ENCODE peak calls at places on chromosomes 16 and 17, in four cellular contexts. I is H1, T is GM12878, S is K562. R is an unnamed sample.

GRCh38 chr17:79285973-79286372 is 211.3 kb downstream of the ENGASE start:
- DNase-seq in S (no peak), T (no peak), I (no peak), R (no peak)

GRCh38 chr16:69035375-69035774 is 70.1 kb upstream of the HAS3 start:
- DNase-seq in I (no peak), S (no peak), T (no peak), R (no peak)

GRCh38 chr17:8951210-8951609 is 14.3 kb downstream of the PIK3R5 start:
- DNase-seq in T (no peak), I (no peak), S (no peak), R (no peak)

GRCh38 chr16:48444574-48444973 is 59.4 kb upstream of the SIAH1 start:
- DNase-seq in I (no peak), S (no peak), T (no peak), R (no peak)

GRCh38 chr17:74097461-74098131 is 105.9 kb upstream of the RPL38 start:
- DNase-seq in T (no peak), I (no peak), S (no peak), R (no peak)

GRCh38 chr16:72473631-72474030 is 301.7 kb upstream of the PMFBP1 start:
- DNase-seq in S (no peak), T (no peak), I (no peak), R (no peak)

GRCh38 chr17:2060681-2061440 is 6.0 kb downstream of the HIC1 start:
- DNase-seq in I (no peak), T (no peak), S (no peak), R (no peak)

GRCh38 chr16:8194795-8195194 is 395.5 kb downstream of the TMEM114 start:
- DNase-seq in I (peak; percentile 33), S (peak; percentile 75), T (no peak), R (peak; percentile 10)

GRCh38 chr16:28205974-28206373 is 5.8 kb downstream of the XPO6 start:
- DNase-seq in T (no peak), I (no peak), S (no peak), R (no peak)

GRCh38 chr16:77169650-77170236 is 21.2 kb upstream of the MON1B start:
- DNase-seq in S (peak; percentile 74), T (no peak), I (peak; percentile 17), R (peak; percentile 45)

GRCh38 chr16:29978081-29978480 is 4.4 kb downstream of the TAOK2 start:
- DNase-seq in S (no peak), I (no peak), T (no peak), R (no peak)

GRCh38 chr17:82647593-82648164 is 565 bp downstream of the WDR45B start:
- DNase-seq in T (no peak), S (peak; percentile 54), I (no peak), R (peak; percentile 89)

GRCh38 chr16:381788-382717 is at the start of gene PGAP6:
- DNase-seq in T (no peak), S (peak; percentile 67), I (no peak), R (peak; percentile 97)

GRCh38 chr16:62041401-62041800 is 5.2 kb upstream of the CDH8 start:
- DNase-seq in I (no peak), T (no peak), S (peak; percentile 2), R (peak; percentile 43)

GRCh38 chr17:47199627-47200324 is 9.4 kb upstream of the MYL4 start:
- DNase-seq in T (no peak), S (no peak), I (no peak), R (no peak)

GRCh38 chr16:73000020-73000906 is 47.7 kb downstream of the ZFHX3 start:
- DNase-seq in T (no peak), S (no peak), I (no peak), R (no peak)

GRCh38 chr16:65202461-65202860 is 80.6 kb upstream of the CDH11 start:
- DNase-seq in S (no peak), I (no peak), T (no peak), R (no peak)

GRCh38 chr17:78745407-78746088 is 36.5 kb downstream of the CYTH1 start:
- DNase-seq in T (no peak), I (no peak), S (peak; percentile 67), R (no peak)

GRCh38 chr17:2853722-2854580 is 57.7 kb downstream of the RAP1GAP2 start:
- DNase-seq in T (no peak), I (no peak), S (no peak), R (peak; percentile 88)

GRCh38 chr17:72587773-72588511 is 467.1 kb downstream of the SOX9 start:
- DNase-seq in I (no peak), S (no peak), T (no peak), R (no peak)

GRCh38 chr16:67256701-67257230 is 8.0 kb downstream of the SLC9A5 start:
- DNase-seq in S (no peak), I (no peak), T (no peak), R (no peak)

GRCh38 chr16:46882304-46882939 is 1.7 kb upstream of the GPT2 start:
- DNase-seq in T (no peak), I (no peak), S (peak; percentile 22), R (no peak)

GRCh38 chr16:12171206-12171605 is 194.7 kb downstream of the SNX29 start:
- DNase-seq in T (no peak), I (no peak), S (no peak), R (no peak)

GRCh38 chr17:79592641-79593040 is 18.2 kb downstream of the RBFOX3 start:
- DNase-seq in I (no peak), T (no peak), S (no peak), R (no peak)

GRCh38 chr17:9729735-9730420 is 61.5 kb downstream of the DHRS7C start:
- DNase-seq in I (no peak), T (no peak), S (no peak), R (no peak)

GRCh38 chr16:47492428-47493357 is 31.6 kb downstream of the PHKB start:
- DNase-seq in S (peak; percentile 92), T (peak; percentile 76), I (no peak), R (no peak)

GRCh38 chr16:78005881-78006280 is 16.5 kb upstream of the CLEC3A start:
- DNase-seq in T (no peak), S (peak; percentile 46), I (no peak), R (no peak)

DNA sequence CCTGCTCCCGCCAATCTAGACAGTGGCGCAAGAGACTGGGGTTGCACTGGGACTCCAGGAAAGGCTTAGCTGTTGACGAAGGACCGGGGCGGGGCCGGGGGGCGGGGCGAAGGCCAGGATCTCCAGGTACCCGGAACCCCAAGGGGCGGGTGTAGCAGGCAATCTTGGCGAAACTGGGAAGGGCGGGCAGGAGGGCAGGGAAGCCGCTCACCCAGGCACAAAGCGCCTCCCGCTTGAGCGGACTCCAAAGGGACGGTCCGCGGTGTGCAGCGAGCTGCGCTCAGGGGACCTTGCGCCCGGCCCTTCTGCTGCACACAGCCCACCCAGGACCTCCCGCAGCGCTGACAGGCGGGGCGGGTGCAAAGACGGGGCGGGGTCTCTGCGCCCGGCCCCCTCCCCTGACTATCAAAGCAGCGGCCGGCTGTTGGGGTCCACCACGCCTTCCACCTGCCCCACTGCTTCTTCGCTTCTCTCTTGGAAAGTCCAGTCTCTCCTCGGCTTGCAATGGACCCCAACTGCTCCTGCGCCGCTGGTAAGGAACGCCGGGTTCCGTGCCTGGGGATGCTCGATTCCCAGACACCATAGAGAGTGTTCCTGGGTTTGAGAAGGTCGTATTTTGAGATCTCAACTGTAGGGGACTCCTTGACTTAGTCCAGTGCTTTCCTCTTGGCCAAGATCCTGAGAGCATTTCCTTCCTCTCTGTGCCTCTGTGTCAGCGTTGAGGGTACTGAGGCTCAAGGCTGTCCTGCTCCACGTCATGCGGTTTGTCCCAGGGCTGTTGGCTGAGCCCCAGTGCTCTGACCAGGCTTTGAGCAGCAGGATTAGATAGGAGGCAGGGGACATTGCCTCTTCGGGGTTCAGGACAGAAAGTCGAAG is at the start of gene MT1F:
- DNase-seq in T (no peak), I (peak; percentile 64), S (peak; percentile 64), R (peak; percentile 86)
- TF ChIP-seq NRF1 in T (no peak), I (no peak), S (no peak), R (no peak)

GRCh38 chr16:75733305-75734141 is 7.2 kb upstream of the CPHXL start:
- DNase-seq in I (no peak), T (no peak), S (peak; percentile 6), R (no peak)
- H2AFZ ChIP-seq in I (no peak overlapping the region), T (no peak overlapping the region), S (no peak overlapping the region), R (peak overlapping the region; percentile 65)

GRCh38 chr17:44220211-44221071 is 966 bp upstream of the UBTF start:
- DNase-seq in I (no peak), S (peak; percentile 56), T (no peak), R (peak; percentile 71)

GRCh38 chr17:44222112-44222869 is 2.8 kb upstream of the UBTF start:
- DNase-seq in I (no peak), T (no peak), S (no peak), R (peak; percentile 87)

GRCh38 chr17:44221862-44222111 is 2.3 kb upstream of the UBTF start:
- DNase-seq in I (no peak), T (no peak), S (no peak), R (no peak)

GRCh38 chr17:44221072-44221861 is 1.8 kb upstream of the UBTF start:
- DNase-seq in I (no peak), T (no peak), S (peak; percentile 85), R (peak; percentile 84)

GRCh38 chr17:44223574-44224046 is 4.1 kb upstream of the UBTF start:
- DNase-seq in T (no peak), I (no peak), S (no peak), R (no peak)
- TF ChIP-seq NRF1 in T (no peak), I (no peak), S (no peak), R (no peak)

GRCh38 chr17:4476017-4476416 is 22.7 kb upstream of the SPNS2 start:
- DNase-seq in I (no peak), T (no peak), S (no peak), R (no peak)
- H2AFZ ChIP-seq in I (no peak overlapping the region), T (no peak overlapping the region), S (no peak overlapping the region), R (no peak overlapping the region)

GRCh38 chr17:40323317-40323716 is 14.3 kb downstream of the RARA start:
- DNase-seq in T (no peak), I (no peak), S (no peak), R (no peak)
- TF ChIP-seq NRF1 in T (no peak), I (no peak), S (no peak), R (no peak)

GRCh38 chr16:87132361-87133014 is 184.7 kb downstream of the C16orf95 start:
- DNase-seq in S (no peak), T (no peak), I (no peak), R (no peak)
- H2AFZ ChIP-seq in S (no peak overlapping the region), T (no peak overlapping the region), I (peak overlapping the region; percentile 78), R (no peak overlapping the region)

DNA sequence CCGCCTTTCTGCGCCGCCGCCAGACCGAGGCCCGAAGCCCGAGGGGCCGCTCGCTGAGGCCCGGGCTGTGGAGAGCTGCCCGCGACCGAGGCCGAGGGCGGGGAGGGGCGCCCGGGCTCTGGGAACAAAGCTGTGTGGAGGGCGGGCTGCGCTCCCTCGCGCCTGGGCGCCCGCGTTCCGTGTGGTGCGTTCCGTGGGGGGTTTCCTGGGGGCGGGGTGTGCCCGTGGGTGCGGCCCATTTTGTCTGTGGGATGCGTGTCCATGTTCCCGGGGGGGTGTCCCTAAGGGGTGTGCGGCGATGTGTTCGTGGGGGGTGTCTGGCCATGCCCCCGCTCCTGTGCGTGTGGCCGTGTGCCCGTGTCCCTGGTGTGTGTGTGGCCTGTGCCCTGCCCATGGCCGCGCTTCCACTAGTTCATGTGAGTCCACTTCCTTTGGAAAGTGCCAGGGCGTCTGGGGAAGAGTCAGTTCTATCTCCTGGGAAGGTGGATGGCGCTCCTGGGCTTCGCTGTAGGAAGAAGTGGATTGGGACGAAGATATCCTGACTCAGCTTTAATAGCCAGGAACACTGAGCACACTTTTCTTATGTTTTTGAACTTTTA is 520 bp downstream of the JPT2 start:
- DNase-seq in S (peak; percentile 37), T (no peak), I (no peak), R (no peak)
- TF ChIP-seq NRF1 in S (no peak), T (no peak), I (no peak), R (no peak)

GRCh38 chr16:74492976-74493375 is 71.7 kb upstream of the CLEC18B start:
- DNase-seq in T (no peak), I (no peak), S (no peak), R (no peak)
- H2AFZ ChIP-seq in T (no peak overlapping the region), I (no peak overlapping the region), S (no peak overlapping the region), R (no peak overlapping the region)